ENCODE peak calls at places on chromosomes 1 and 21, in five cellular contexts. One of them, this sample, is unnamed.

GRCh38 chr1:118945460-118945859 is 42.7 kb downstream of the TBX15 start:
- DNase-seq in tibial nerve: no peak
- DNase-seq in right lobe of liver: no peak
- DNase-seq in body of pancreas: no peak
- DNase-seq in heart left ventricle: no peak
- DNase-seq in this sample: no peak

GRCh38 chr1:109773203-109773899 is 9.6 kb upstream of the EPS8L3 start:
- DNase-seq in right lobe of liver: peak
- DNase-seq in heart left ventricle: peak
- DNase-seq in tibial nerve: peak
- DNase-seq in body of pancreas: peak
- DNase-seq in this sample: peak

GRCh38 chr1:68174173-68175113 is 57.9 kb downstream of the WLS start:
- DNase-seq in right lobe of liver: no peak
- DNase-seq in tibial nerve: peak
- DNase-seq in heart left ventricle: peak
- DNase-seq in body of pancreas: peak
- DNase-seq in this sample: no peak

GRCh38 chr1:85617582-85618237 is 37.1 kb downstream of the CCN1 start:
- DNase-seq in body of pancreas: no peak
- DNase-seq in heart left ventricle: no peak
- DNase-seq in right lobe of liver: no peak
- DNase-seq in tibial nerve: no peak
- DNase-seq in this sample: no peak

GRCh38 chr1:15405106-15405850 is 4.4 kb upstream of the EFHD2 start:
- DNase-seq in tibial nerve: no peak
- DNase-seq in heart left ventricle: no peak
- DNase-seq in right lobe of liver: no peak
- DNase-seq in body of pancreas: no peak
- DNase-seq in this sample: no peak

GRCh38 chr1:31786366-31787060 is 22.4 kb upstream of the ADGRB2 start:
- DNase-seq in tibial nerve: no peak
- DNase-seq in right lobe of liver: peak
- DNase-seq in heart left ventricle: peak
- DNase-seq in body of pancreas: no peak
- DNase-seq in this sample: no peak

GRCh38 chr1:82517586-82517985 is 716.9 kb downstream of the ADGRL2 start:
- DNase-seq in body of pancreas: no peak
- DNase-seq in right lobe of liver: no peak
- DNase-seq in tibial nerve: peak
- DNase-seq in heart left ventricle: peak
- DNase-seq in this sample: no peak

GRCh38 chr1:30807318-30808066 is 49.9 kb upstream of the LAPTM5 start:
- DNase-seq in tibial nerve: no peak
- DNase-seq in body of pancreas: no peak
- DNase-seq in heart left ventricle: peak
- DNase-seq in right lobe of liver: no peak
- DNase-seq in this sample: no peak

DNA sequence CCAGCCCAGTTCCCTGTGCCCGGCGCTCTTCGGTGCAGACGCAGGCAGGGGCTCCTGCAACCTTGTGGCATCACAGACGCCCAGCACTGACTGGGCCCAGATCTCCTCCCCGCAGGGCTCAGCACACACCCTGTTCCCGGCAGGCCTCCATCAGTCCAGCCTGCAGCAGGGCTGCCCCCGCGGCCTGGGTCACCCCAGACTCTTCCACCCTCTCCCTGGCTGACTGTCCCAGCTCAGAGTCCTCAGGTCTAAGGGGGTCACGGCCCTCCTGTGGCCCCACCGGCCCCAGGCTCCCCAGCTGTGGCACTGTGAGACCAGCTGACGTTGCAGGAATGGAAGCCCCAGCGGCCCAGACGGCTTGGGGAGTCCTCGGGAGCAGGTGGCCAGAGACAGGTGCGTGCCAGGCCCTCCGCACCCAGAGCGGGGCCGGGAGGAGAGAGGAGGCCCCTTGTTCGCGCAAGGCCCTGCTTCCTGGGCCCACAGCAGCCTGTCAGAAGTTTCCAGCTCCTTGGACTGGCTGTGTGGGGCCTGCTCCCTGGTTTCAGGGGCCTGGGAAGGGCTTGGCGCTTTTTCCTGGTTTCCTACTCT is 4.2 kb downstream of the B3GALT6 start:
- DNase-seq in body of pancreas: no peak
- DNase-seq in right lobe of liver: no peak
- DNase-seq in heart left ventricle: no peak
- DNase-seq in tibial nerve: no peak
- DNase-seq in this sample: no peak
- H3K27ac ChIP-seq in body of pancreas: no peak
- H3K27ac ChIP-seq in right lobe of liver: no peak
- H3K27ac ChIP-seq in heart left ventricle: no peak
- H3K27ac ChIP-seq in tibial nerve: no peak
- H3K27ac ChIP-seq in this sample: no peak

DNA sequence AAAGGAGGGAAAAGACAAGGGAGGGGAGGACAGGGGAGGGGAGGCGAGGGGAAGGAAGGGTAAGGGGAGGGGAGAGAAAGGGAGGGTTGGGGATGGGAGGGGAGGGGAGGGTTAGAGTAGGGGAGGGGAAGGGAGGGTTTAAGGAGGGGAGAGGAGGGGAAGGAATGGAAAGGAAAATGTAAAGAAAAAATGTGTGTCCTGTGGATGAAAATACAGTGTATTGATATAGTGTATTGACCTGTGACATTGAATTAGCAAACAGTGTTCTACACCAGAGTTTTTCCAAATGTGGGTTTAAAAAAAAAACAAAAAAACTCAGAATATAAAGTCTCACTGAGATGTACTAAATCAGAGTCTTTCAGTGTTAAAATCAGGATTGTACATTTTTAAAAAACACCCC is 1279.8 kb upstream of the ADGRL2 start:
- DNase-seq in tibial nerve: no peak
- DNase-seq in body of pancreas: no peak
- DNase-seq in heart left ventricle: no peak
- DNase-seq in right lobe of liver: no peak
- DNase-seq in this sample: no peak
- TF ChIP-seq POLR2A in tibial nerve: no peak
- TF ChIP-seq POLR2A in body of pancreas: no peak
- TF ChIP-seq POLR2A in heart left ventricle: no peak
- TF ChIP-seq POLR2A in right lobe of liver: no peak
- TF ChIP-seq POLR2A in this sample: no peak

GRCh38 chr1:165354739-165355138 is 1.8 kb downstream of the LMX1A start:
- DNase-seq in heart left ventricle: no peak
- DNase-seq in body of pancreas: no peak
- DNase-seq in right lobe of liver: no peak
- DNase-seq in tibial nerve: no peak
- DNase-seq in this sample: no peak

GRCh38 chr1:165356876-165357275 is 361 bp upstream of the LMX1A start:
- DNase-seq in right lobe of liver: no peak
- DNase-seq in heart left ventricle: no peak
- DNase-seq in body of pancreas: no peak
- DNase-seq in tibial nerve: no peak
- DNase-seq in this sample: no peak

GRCh38 chr1:165355221-165355976 is 1.1 kb downstream of the LMX1A start:
- DNase-seq in heart left ventricle: no peak
- DNase-seq in body of pancreas: no peak
- DNase-seq in right lobe of liver: no peak
- DNase-seq in tibial nerve: no peak
- DNase-seq in this sample: no peak

GRCh38 chr1:165353731-165354671 is 2.5 kb downstream of the LMX1A start:
- DNase-seq in tibial nerve: no peak
- DNase-seq in body of pancreas: no peak
- DNase-seq in right lobe of liver: no peak
- DNase-seq in heart left ventricle: no peak
- DNase-seq in this sample: no peak

GRCh38 chr1:165355977-165356811 is at the start of gene LMX1A:
- DNase-seq in tibial nerve: peak
- DNase-seq in body of pancreas: no peak
- DNase-seq in heart left ventricle: peak
- DNase-seq in right lobe of liver: peak
- DNase-seq in this sample: no peak
- H3K4me3 ChIP-seq in tibial nerve: peak
- H3K4me3 ChIP-seq in body of pancreas: no peak
- H3K4me3 ChIP-seq in heart left ventricle: peak
- H3K4me3 ChIP-seq in right lobe of liver: peak
- H3K4me3 ChIP-seq in this sample: no peak

GRCh38 chr1:21392587-21393263 is 47.2 kb upstream of the NBPF3 start:
- DNase-seq in right lobe of liver: no peak
- DNase-seq in tibial nerve: no peak
- DNase-seq in body of pancreas: no peak
- DNase-seq in heart left ventricle: no peak
- DNase-seq in this sample: no peak
- H3K27ac ChIP-seq in right lobe of liver: no peak
- H3K27ac ChIP-seq in tibial nerve: no peak
- H3K27ac ChIP-seq in body of pancreas: no peak
- H3K27ac ChIP-seq in heart left ventricle: no peak
- H3K27ac ChIP-seq in this sample: no peak

GRCh38 chr1:234605983-234606730 is 3.8 kb downstream of the IRF2BP2 start:
- DNase-seq in right lobe of liver: peak
- DNase-seq in body of pancreas: peak
- DNase-seq in tibial nerve: no peak
- DNase-seq in heart left ventricle: peak
- DNase-seq in this sample: peak
- TF ChIP-seq POLR2A in right lobe of liver: peak
- TF ChIP-seq POLR2A in body of pancreas: no peak
- TF ChIP-seq POLR2A in tibial nerve: peak
- TF ChIP-seq POLR2A in heart left ventricle: no peak
- TF ChIP-seq POLR2A in this sample: peak

GRCh38 chr1:92488832-92489231 is 2.1 kb upstream of the GFI1 start:
- DNase-seq in right lobe of liver: no peak
- DNase-seq in tibial nerve: no peak
- DNase-seq in heart left ventricle: no peak
- DNase-seq in body of pancreas: no peak
- DNase-seq in this sample: no peak
- H3K4me3 ChIP-seq in right lobe of liver: no peak
- H3K4me3 ChIP-seq in tibial nerve: no peak
- H3K4me3 ChIP-seq in heart left ventricle: no peak
- H3K4me3 ChIP-seq in body of pancreas: no peak
- H3K4me3 ChIP-seq in this sample: no peak

DNA sequence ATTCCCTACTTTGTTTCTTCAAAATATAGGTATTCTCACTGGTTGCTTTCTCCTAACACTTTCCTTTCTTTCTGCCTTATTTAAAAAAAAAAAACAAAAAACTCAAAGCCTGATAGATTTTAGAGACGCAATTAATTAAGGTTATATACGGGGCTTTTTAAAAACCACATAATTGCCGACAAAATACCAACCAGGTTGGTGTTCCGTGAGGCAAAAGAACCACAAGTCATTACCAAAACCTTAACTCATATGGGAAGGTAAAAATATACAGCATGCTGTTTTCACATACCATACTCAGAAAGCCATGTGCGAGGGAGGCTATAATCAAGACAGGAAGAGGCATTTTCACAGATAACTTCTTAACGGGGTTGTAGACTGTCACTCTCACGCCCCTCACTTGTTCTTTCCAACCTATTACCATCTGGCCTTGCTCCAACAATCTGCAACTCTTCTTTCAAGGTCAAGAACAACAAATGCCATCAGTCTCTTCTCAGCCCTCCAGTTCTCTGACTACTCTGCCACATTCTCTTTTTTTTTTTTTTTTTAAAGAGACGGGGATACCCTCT is 102.7 kb downstream of the APP start:
- DNase-seq in heart left ventricle: no peak
- DNase-seq in right lobe of liver: no peak
- DNase-seq in body of pancreas: no peak
- DNase-seq in tibial nerve: no peak
- DNase-seq in this sample: no peak
- H3K27ac ChIP-seq in heart left ventricle: no peak
- H3K27ac ChIP-seq in right lobe of liver: no peak
- H3K27ac ChIP-seq in body of pancreas: no peak
- H3K27ac ChIP-seq in tibial nerve: no peak
- H3K27ac ChIP-seq in this sample: no peak

GRCh38 chr1:89198500-89199072 is at the start of gene GBP4:
- DNase-seq in body of pancreas: no peak
- DNase-seq in heart left ventricle: peak
- DNase-seq in right lobe of liver: peak
- DNase-seq in tibial nerve: no peak
- DNase-seq in this sample: peak
- TF ChIP-seq POLR2A in body of pancreas: no peak
- TF ChIP-seq POLR2A in heart left ventricle: no peak
- TF ChIP-seq POLR2A in right lobe of liver: no peak
- TF ChIP-seq POLR2A in tibial nerve: no peak
- TF ChIP-seq POLR2A in this sample: peak